ENCODE peak calls at places on chromosomes 13 and 19, in four cellular contexts. E is spleen, S is right atrium auricular region, V is left ventricle myocardium inferior. T is an unnamed sample.
A peak's percentile ranks its signal among the peaks of the same experiment; 100 is the strongest.

GRCh38 chr13:100128373-100128772 is 39.5 kb downstream of the PCCA start:
- DNase-seq in E (no peak), S (no peak), V (no peak), T (no peak)

GRCh38 chr19:19354007-19354406 is 33.4 kb downstream of the MAU2 start:
- DNase-seq in E (no peak), S (no peak), V (no peak), T (no peak)

GRCh38 chr19:50906217-50906616 is 5.0 kb downstream of the KLK4 start:
- DNase-seq in E (no peak), V (no peak), S (no peak), T (no peak)

GRCh38 chr13:111116830-111117229 is 1.7 kb downstream of the ARHGEF7 start:
- DNase-seq in E (no peak), V (no peak), S (no peak), T (no peak)

GRCh38 chr13:77894743-77895142 is 23.9 kb downstream of the EDNRB start:
- DNase-seq in E (no peak), V (no peak), S (no peak), T (no peak)

GRCh38 chr19:42345191-42345812 is 19.9 kb downstream of the MEGF8 start:
- DNase-seq in E (no peak), S (no peak), V (no peak), T (no peak)

GRCh38 chr19:29329460-29330134 is 116.6 kb upstream of the UQCRFS1 start:
- DNase-seq in S (no peak), E (no peak), V (no peak), T (no peak)

GRCh38 chr19:33333151-33333550 is 30.8 kb upstream of the CEBPA start:
- DNase-seq in V (no peak), E (no peak), S (no peak), T (no peak)

GRCh38 chr13:36163809-36164308 is 32.7 kb upstream of the DCLK1 start:
- DNase-seq in S (peak; percentile 73), E (no peak), V (peak; percentile 66), T (peak; percentile 89)

GRCh38 chr13:24270639-24271131 is 38.7 kb upstream of the C1QTNF9 start:
- DNase-seq in E (peak; percentile 93), S (peak; percentile 87), V (peak; percentile 65), T (peak; percentile 70)

GRCh38 chr13:44267966-44268365 is 105.7 kb upstream of the SERP2 start:
- DNase-seq in E (no peak), S (no peak), V (no peak), T (no peak)

GRCh38 chr19:43923875-43924274 is 11.2 kb downstream of the ZNF45 start:
- DNase-seq in S (no peak), V (no peak), E (no peak), T (no peak)

GRCh38 chr13:20239748-20240147 is 7.6 kb upstream of the GJB6 start:
- DNase-seq in S (no peak), V (no peak), E (no peak), T (no peak)

GRCh38 chr13:64158910-64159309 is 2743.3 kb upstream of the PCDH20 start:
- DNase-seq in V (no peak), E (no peak), S (no peak), T (no peak)

GRCh38 chr13:31437975-31438374 is 238.2 kb downstream of the B3GLCT start:
- DNase-seq in E (no peak), S (no peak), V (no peak), T (no peak)

GRCh38 chr19:2274937-2275535 is 6.9 kb downstream of the PEAK3 start:
- DNase-seq in E (peak; percentile 89), S (peak; percentile 77), V (peak; percentile 64), T (peak; percentile 68)

GRCh38 chr13:29569253-29570057 is 26.0 kb downstream of the SLC7A1 start:
- DNase-seq in V (no peak), E (no peak), S (no peak), T (no peak)

GRCh38 chr19:4054471-4055208 is 12.1 kb downstream of the ZBTB7A start:
- DNase-seq in S (no peak), V (no peak), E (no peak), T (no peak)

GRCh38 chr13:84413016-84413415 is 530.7 kb upstream of the SLITRK1 start:
- DNase-seq in E (no peak), V (no peak), S (no peak), T (no peak)

GRCh38 chr13:45372189-45373115 is 31.5 kb upstream of the TPT1 start:
- DNase-seq in E (no peak), V (no peak), S (no peak), T (no peak)

GRCh38 chr19:934865-935422 is 9.1 kb downstream of the ARID3A start:
- DNase-seq in S (peak; percentile 83), V (peak; percentile 88), E (peak; percentile 94), T (peak; percentile 91)

GRCh38 chr19:18768997-18769891 is 21.9 kb downstream of the COMP start:
- DNase-seq in S (no peak), E (no peak), V (no peak), T (peak; percentile 74)

GRCh38 chr13:100916943-100917342 is 242.3 kb upstream of the TMTC4 start:
- DNase-seq in E (no peak), S (no peak), V (no peak), T (no peak)

GRCh38 chr13:65336106-65336603 is 1894.0 kb downstream of the PCDH9 start:
- DNase-seq in S (no peak), V (no peak), E (no peak), T (no peak)

GRCh38 chr19:11378319-11379189 is 4.1 kb downstream of the SWSAP1 start:
- DNase-seq in S (no peak), V (peak; percentile 44), E (peak; percentile 86), T (no peak)

GRCh38 chr19:11495481-11495880 is 10.2 kb downstream of the ZNF653 start:
- DNase-seq in E (no peak), V (no peak), S (no peak), T (no peak)

GRCh38 chr13:102003848-102004570 is 397.8 kb downstream of the FGF14 start:
- DNase-seq in S (no peak), E (no peak), V (no peak), T (no peak)

GRCh38 chr19:33752945-33753344 is 43.7 kb upstream of the KCTD15 start:
- DNase-seq in E (no peak), V (no peak), S (no peak), T (no peak)

GRCh38 chr13:110382830-110383229 is 75.7 kb downstream of the COL4A2 start:
- DNase-seq in S (no peak), E (no peak), V (no peak), T (no peak)

GRCh38 chr19:5448374-5448773 is 6.8 kb upstream of the ZNRF4 start:
- DNase-seq in V (no peak), E (no peak), S (no peak), T (no peak)

GRCh38 chr19:45769821-45770191 is 754 bp upstream of the SIX5 start:
- DNase-seq in V (no peak), S (peak; percentile 68), E (peak; percentile 89), T (no peak)

GRCh38 chr13:100363874-100364273 is 224.7 kb downstream of the GGACT start:
- DNase-seq in E (no peak), V (no peak), S (no peak), T (no peak)

GRCh38 chr19:48739835-48740704 is at the start of gene RASIP1:
- DNase-seq in V (peak; percentile 68), E (peak; percentile 83), S (peak; percentile 72), T (peak; percentile 57)

DNA sequence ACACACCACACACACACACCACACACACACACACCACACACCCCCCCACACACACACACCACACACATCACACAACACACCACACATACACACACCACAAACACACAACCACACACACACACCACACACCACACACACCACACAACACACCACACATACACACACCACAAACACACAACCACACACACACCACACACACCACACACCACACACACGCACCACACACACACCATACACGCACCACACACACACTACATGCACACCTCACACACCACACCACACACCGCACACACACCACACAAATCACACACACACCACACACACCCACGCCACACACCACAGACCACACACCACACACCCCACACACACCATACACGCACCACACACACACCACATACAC is 83.5 kb downstream of the ZNF557 start:
- DNase-seq in E (no peak), V (no peak), S (no peak), T (no peak)
- H3K4me1 ChIP-seq in E (no peaks in the 10 kb centered on the region), V (peaks cover 11% of the 10 kb centered on the region), S (no peaks in the 10 kb centered on the region), T (no peaks in the 10 kb centered on the region)

GRCh38 chr13:37769545-37769944 is 100.0 kb downstream of the TRPC4 start:
- DNase-seq in S (no peak), V (no peak), E (no peak), T (no peak)

DNA sequence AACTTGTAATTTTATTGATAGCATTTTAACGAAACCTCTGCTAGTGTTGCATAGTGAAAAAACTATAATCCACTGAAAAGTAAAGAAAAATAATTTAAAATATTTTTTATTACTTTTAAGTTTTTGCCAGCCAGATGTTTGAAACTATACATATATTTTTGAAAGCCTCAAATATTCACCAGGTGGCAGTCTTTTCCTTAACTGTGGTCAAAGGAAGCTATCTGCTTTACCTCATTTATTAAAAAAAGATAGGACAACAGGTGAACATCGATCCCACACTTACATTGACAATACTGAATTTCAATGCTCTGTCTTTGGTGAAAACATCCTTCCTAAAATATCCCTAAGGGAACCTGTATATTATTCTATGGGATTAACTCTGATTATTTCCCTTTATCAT is 100.5 kb downstream of the TRPC4 start:
- DNase-seq in S (no peak), E (no peak), V (no peak), T (no peak)
- TF ChIP-seq CTCF in S (no peak), E (no peak), V (peak; percentile 45), T (no peak)

DNA sequence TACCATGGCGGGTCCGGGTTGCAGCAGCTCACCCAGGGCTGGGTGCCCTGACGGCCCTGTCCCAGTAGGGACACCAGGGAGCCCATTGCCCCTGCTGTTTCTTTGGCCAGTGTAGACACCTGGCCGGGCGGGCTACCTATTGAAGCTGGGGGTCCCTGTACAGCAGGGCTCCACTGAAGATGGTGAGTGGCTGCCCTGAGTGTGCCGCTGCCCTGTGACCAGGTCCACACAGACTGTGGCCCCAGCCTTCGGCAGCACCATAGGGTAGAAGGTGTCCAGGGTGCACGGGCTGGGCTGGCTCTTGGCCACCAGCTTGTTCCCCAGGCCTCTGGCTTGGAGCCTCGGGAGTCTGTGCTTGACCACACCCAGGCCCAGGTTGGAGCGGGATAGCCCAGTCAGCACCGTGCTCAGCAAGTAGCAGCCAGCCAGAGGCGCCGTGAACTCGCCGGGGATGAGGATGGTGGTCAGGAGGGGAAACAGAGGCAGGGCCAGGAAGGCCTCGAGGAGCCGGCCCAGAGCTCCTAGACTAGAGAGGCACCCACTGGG is 25.4 kb upstream of the NPAS1 start:
- DNase-seq in E (no peak), S (no peak), V (no peak), T (no peak)
- H3K27ac ChIP-seq in E (peak overlapping the region; percentile 80), S (peak overlapping the region; percentile 67), V (peak overlapping the region; percentile 88), T (no peak overlapping the region)

GRCh38 chr19:38684862-38685665 is 37.6 kb downstream of the ACTN4 start:
- DNase-seq in V (no peak), E (no peak), S (no peak), T (no peak)
- H3K4me1 ChIP-seq in V (peaks cover 100% of the 10 kb centered on the region), E (peaks cover 63% of the 10 kb centered on the region), S (peaks cover 94% of the 10 kb centered on the region), T (peaks cover 45% of the 10 kb centered on the region)

T was measured in lung.